ENCODE peak calls at places on chromosomes 12 and 14, in five cellular contexts. S is CD8-positive, alpha-beta memory T cell; T is AG09309; B is cardiac muscle cell; Z is skeletal muscle cell. Q is an unnamed sample.

GRCh38 chr14:57493467-57494181 is at the start of gene CCDC198:
- DNase-seq in S (no peak), T (no peak), B (no peak), Z (no peak), Q (peak; percentile 97)

GRCh38 chr14:22105643-22106042 is 432.0 kb upstream of the OR4E1 start:
- DNase-seq in S (no peak), T (no peak), B (no peak), Z (no peak), Q (no peak)

GRCh38 chr12:112130461-112130998 is 5.2 kb downstream of the TRAFD1 start:
- DNase-seq in S (no peak), T (no peak), B (peak; percentile 29), Z (no peak), Q (no peak)

GRCh38 chr14:61525293-61526011 is 169.9 kb upstream of the HIF1A start:
- DNase-seq in S (peak; percentile 46), T (peak; percentile 63), B (peak; percentile 74), Z (peak; percentile 73), Q (peak; percentile 99)

GRCh38 chr12:114879354-114879753 is 195.4 kb upstream of the TBX3 start:
- DNase-seq in S (no peak), T (no peak), B (no peak), Z (no peak), Q (no peak)

GRCh38 chr12:1473418-1473817 is 121.0 kb downstream of the FBXL14 start:
- DNase-seq in S (peak; percentile 18), T (no peak), B (no peak), Z (no peak), Q (no peak)

GRCh38 chr12:38886064-38886463 is 19.3 kb downstream of the CPNE8 start:
- DNase-seq in S (no peak), T (no peak), B (peak; percentile 50), Z (no peak), Q (peak; percentile 10)

GRCh38 chr12:105729931-105730330 is 399.4 kb downstream of the C12orf75 start:
- DNase-seq in S (no peak), T (no peak), B (no peak), Z (no peak), Q (no peak)

GRCh38 chr12:121970901-121971300 is 50.8 kb upstream of the BCL7A start:
- DNase-seq in S (no peak), T (no peak), B (no peak), Z (no peak), Q (no peak)

GRCh38 chr12:64800640-64801039 is 23.8 kb upstream of the TBC1D30 start:
- DNase-seq in S (no peak), T (no peak), B (no peak), Z (no peak), Q (no peak)

GRCh38 chr12:51059086-51059485 is 11.0 kb downstream of the LETMD1 start:
- DNase-seq in S (no peak), T (no peak), B (no peak), Z (no peak), Q (no peak)

GRCh38 chr12:96354326-96354725 is 45.9 kb downstream of the CDK17 start:
- DNase-seq in S (no peak), T (no peak), B (no peak), Z (peak; percentile 3), Q (no peak)

GRCh38 chr12:54569995-54570531 is 18.4 kb downstream of the PPP1R1A start:
- DNase-seq in S (no peak), T (no peak), B (no peak), Z (no peak), Q (no peak)

GRCh38 chr14:103126873-103127304 is 3.6 kb downstream of the TNFAIP2 start:
- DNase-seq in S (no peak), T (no peak), B (peak; percentile 43), Z (no peak), Q (no peak)

GRCh38 chr12:18853570-18854366 is 115.8 kb downstream of the CAPZA3 start:
- DNase-seq in S (no peak), T (no peak), B (no peak), Z (no peak), Q (no peak)

GRCh38 chr12:76259071-76259470 is 89.1 kb downstream of the BBS10 start:
- DNase-seq in S (no peak), T (no peak), B (peak; percentile 39), Z (no peak), Q (no peak)

GRCh38 chr14:93528884-93529558 is 98.3 kb downstream of the UNC79 start:
- DNase-seq in S (no peak), T (no peak), B (no peak), Z (no peak), Q (no peak)

GRCh38 chr12:47307680-47308399 is 228.1 kb upstream of the AMIGO2 start:
- DNase-seq in S (no peak), T (peak; percentile 40), B (peak; percentile 84), Z (peak; percentile 34), Q (peak; percentile 38)

GRCh38 chr12:96420255-96420930 is 20.2 kb upstream of the CDK17 start:
- DNase-seq in S (no peak), T (no peak), B (peak; percentile 37), Z (no peak), Q (no peak)

GRCh38 chr12:29711381-29711780 is 72.4 kb downstream of the TMTC1 start:
- DNase-seq in S (no peak), T (no peak), B (no peak), Z (no peak), Q (no peak)

GRCh38 chr12:82660541-82661325 is 26.0 kb upstream of the TMTC2 start:
- DNase-seq in S (no peak), T (no peak), B (peak; percentile 26), Z (peak; percentile 6), Q (no peak)

GRCh38 chr12:26121841-26122680 is 2.8 kb downstream of the BHLHE41 start:
- DNase-seq in S (no peak), T (no peak), B (peak; percentile 42), Z (no peak), Q (no peak)

GRCh38 chr14:88023658-88024187 is 18.8 kb downstream of the GPR65 start:
- DNase-seq in S (no peak), T (no peak), B (no peak), Z (no peak), Q (no peak)

GRCh38 chr14:57692671-57693070 is 173.2 kb downstream of the SLC35F4 start:
- DNase-seq in S (no peak), T (peak; percentile 33), B (peak; percentile 83), Z (peak; percentile 10), Q (peak; percentile 28)

GRCh38 chr14:68695871-68696665 is 96.8 kb downstream of the ZFP36L1 start:
- DNase-seq in S (no peak), T (no peak), B (no peak), Z (no peak), Q (no peak)

GRCh38 chr14:50762001-50762930 is 68.7 kb downstream of the NIN start:
- DNase-seq in S (no peak), T (no peak), B (peak; percentile 18), Z (peak; percentile 83), Q (no peak)

DNA sequence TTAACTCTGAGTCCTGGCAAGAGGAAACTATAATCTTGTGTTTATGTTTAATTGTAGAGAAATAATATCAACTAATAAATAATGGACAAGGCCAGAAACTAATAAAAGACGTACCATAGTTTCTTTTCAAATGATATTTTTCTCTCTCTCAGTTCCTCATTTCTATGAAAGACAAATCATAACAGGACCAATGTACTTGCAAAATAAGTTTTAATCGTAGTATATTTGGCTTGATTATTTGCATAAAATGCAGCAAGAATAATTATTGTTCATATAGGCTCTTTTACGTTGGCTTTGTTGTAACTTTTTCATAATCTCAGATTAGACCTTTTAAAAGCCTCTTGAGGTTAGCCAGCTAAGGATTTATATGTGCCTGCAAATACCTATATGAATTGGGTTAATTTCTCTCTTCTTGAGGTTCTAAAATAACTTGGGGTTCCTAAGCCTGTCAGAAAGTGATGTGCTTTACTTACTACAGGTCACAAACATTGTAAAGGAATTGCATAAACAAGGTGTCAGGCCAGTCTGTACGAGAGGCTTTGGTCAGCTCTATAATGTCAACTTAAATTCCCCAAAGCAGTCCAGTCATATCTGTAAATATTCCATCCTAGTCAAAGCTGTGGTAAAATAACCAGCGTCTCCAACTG is 152.8 kb upstream of the PTPRQ start:
- DNase-seq in S (no peak), T (no peak), B (no peak), Z (no peak), Q (no peak)
- H3K4me3 ChIP-seq in S (no peak overlapping the region), T (no peak overlapping the region), B (no peak overlapping the region), Z (no peak overlapping the region), Q (no peak overlapping the region)

GRCh38 chr12:48999371-49000131 is at the start of gene DDN:
- DNase-seq in S (peak; percentile 36), T (no peak), B (peak; percentile 37), Z (no peak), Q (no peak)

GRCh38 chr12:49000346-49000745 is 1.2 kb upstream of the DDN start:
- DNase-seq in S (no peak), T (no peak), B (no peak), Z (no peak), Q (no peak)

GRCh38 chr12:48998497-48999353 is 450 bp downstream of the DDN start:
- DNase-seq in S (peak; percentile 8), T (no peak), B (peak; percentile 19), Z (no peak), Q (no peak)

GRCh38 chr12:48996794-48997718 is 2.1 kb downstream of the DDN start:
- DNase-seq in S (peak; percentile 61), T (no peak), B (peak; percentile 73), Z (no peak), Q (no peak)

GRCh38 chr12:48997719-48998496 is 1.3 kb downstream of the DDN start:
- DNase-seq in S (peak; percentile 45), T (no peak), B (no peak), Z (no peak), Q (no peak)
- H3K4me3 ChIP-seq in S (peak overlapping the region; percentile 50), T (peak overlapping the region; percentile 31), B (peak overlapping the region; percentile 27), Z (peak overlapping the region; percentile 42), Q (peak overlapping the region; percentile 28)

GRCh38 chr14:70672328-70672675 is 30.6 kb downstream of the TTC9 start:
- DNase-seq in S (no peak), T (no peak), B (no peak), Z (no peak), Q (no peak)

GRCh38 chr14:70665448-70666363 is 24.0 kb downstream of the TTC9 start:
- DNase-seq in S (no peak), T (no peak), B (no peak), Z (no peak), Q (peak; percentile 28)

GRCh38 chr14:70671652-70672327 is 30.1 kb downstream of the TTC9 start:
- DNase-seq in S (no peak), T (no peak), B (no peak), Z (no peak), Q (no peak)

GRCh38 chr14:70666364-70666691 is 24.6 kb downstream of the TTC9 start:
- DNase-seq in S (no peak), T (no peak), B (peak; percentile 1), Z (no peak), Q (no peak)

DNA sequence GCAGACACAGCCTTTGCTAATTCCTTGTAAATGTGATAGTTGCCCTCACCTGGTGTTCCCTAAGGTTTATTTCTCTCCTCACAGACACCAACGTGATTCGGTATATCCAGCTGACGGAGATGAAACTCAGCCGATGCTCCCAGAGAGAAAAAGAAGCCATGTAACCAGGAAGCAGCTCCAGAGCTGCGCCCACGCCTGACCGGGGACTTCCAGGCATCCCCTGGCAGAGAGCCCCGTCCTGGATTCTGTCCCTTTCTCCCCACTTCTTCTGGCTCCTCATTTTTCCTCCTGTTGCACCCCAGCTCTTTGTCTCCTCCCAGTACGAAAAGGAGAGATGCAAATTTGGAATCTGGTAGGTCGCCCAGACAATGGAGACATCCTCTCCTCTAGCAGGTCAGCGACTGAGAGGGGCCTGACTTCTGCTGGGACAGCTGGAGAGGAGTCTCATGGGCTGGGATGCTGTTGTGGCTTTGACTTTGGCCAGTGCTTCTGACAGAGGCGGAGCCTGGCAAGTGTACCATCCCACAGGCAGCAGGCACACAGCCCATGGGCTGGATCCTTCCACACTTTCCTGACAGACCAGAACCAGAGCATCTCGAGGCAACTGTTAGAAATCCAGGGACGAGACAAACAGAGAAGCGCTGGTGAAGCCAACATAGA is 29.4 kb downstream of the TTC9 start:
- DNase-seq in S (no peak), T (no peak), B (no peak), Z (no peak), Q (no peak)
- H3K4me3 ChIP-seq in S (no peak overlapping the region), T (no peak overlapping the region), B (no peak overlapping the region), Z (no peak overlapping the region), Q (no peak overlapping the region)

GRCh38 chr12:24903305-24904088 is 45.4 kb downstream of the BCAT1 start:
- DNase-seq in S (no peak), T (no peak), B (peak; percentile 41), Z (no peak), Q (no peak)
- H3K4me3 ChIP-seq in S (no peak overlapping the region), T (peak overlapping the region; percentile 53), B (peak overlapping the region; percentile 22), Z (peak overlapping the region; percentile 45), Q (peak overlapping the region; percentile 51)

Q was measured in kidney epithelial cell.